ENCODE peak calls at places on chromosomes 3 and 15, in five cellular contexts. O is HS-27A, W is fibroblast of gingiva, T is occipital lobe, S is mesendoderm. P is an unnamed sample.

GRCh38 chr15:40053234-40054055 is 14.5 kb upstream of the SRP14 start:
- DNase-seq in O (no peak), W (no peak), T (no peak), S (no peak), P (no peak)

GRCh38 chr15:71364117-71364584 is 248.9 kb downstream of the THSD4 start:
- DNase-seq in O (no peak), W (no peak), T (no peak), S (no peak), P (no peak)

GRCh38 chr3:12753275-12754028 is 5.6 kb downstream of the TMEM40 start:
- DNase-seq in O (no peak), W (no peak), T (no peak), S (no peak), P (no peak)

GRCh38 chr3:66041116-66041515 is 2.4 kb upstream of the MAGI1 start:
- DNase-seq in O (no peak), W (peak; percentile 37), T (no peak), S (no peak), P (no peak)

GRCh38 chr3:184532940-184533732 is 28.4 kb upstream of the EPHB3 start:
- DNase-seq in O (no peak), W (no peak), T (no peak), S (no peak), P (peak; percentile 27)

GRCh38 chr3:79167651-79168416 is 600.0 kb downstream of the ROBO1 start:
- DNase-seq in O (peak; percentile 69), W (peak; percentile 88), T (no peak), S (peak; percentile 71), P (no peak)

GRCh38 chr3:56408761-56409196 is 59.5 kb downstream of the ERC2 start:
- DNase-seq in O (no peak), W (no peak), T (no peak), S (no peak), P (no peak)

GRCh38 chr3:63745757-63746156 is 73.3 kb upstream of the C3orf49 start:
- DNase-seq in O (no peak), W (no peak), T (no peak), S (no peak), P (no peak)

GRCh38 chr3:112390783-112391641 is 58.1 kb downstream of the CD200 start:
- DNase-seq in O (peak; percentile 95), W (peak; percentile 72), T (peak; percentile 5), S (peak; percentile 66), P (peak; percentile 91)

GRCh38 chr15:64623347-64624024 is 151.9 kb downstream of the RBPMS2 start:
- DNase-seq in O (no peak), W (peak; percentile 40), T (peak; percentile 24), S (no peak), P (no peak)

GRCh38 chr15:37528432-37528831 is 406.0 kb upstream of the TMCO5A start:
- DNase-seq in O (no peak), W (no peak), T (no peak), S (no peak), P (no peak)

GRCh38 chr3:24299236-24299635 is 195.4 kb downstream of the THRB start:
- DNase-seq in O (no peak), W (no peak), T (no peak), S (no peak), P (no peak)

GRCh38 chr15:71888797-71889196 is 78.4 kb downstream of the NR2E3 start:
- DNase-seq in O (no peak), W (no peak), T (no peak), S (no peak), P (no peak)

GRCh38 chr15:47541587-47541986 is 175.7 kb upstream of the SEMA6D start:
- DNase-seq in O (no peak), W (no peak), T (no peak), S (no peak), P (no peak)

GRCh38 chr15:89325039-89325803 is 9.4 kb downstream of the POLG start:
- DNase-seq in O (no peak), W (no peak), T (no peak), S (no peak), P (no peak)

GRCh38 chr3:126101521-126101982 is 17.6 kb upstream of the SLC41A3 start:
- DNase-seq in O (no peak), W (no peak), T (no peak), S (no peak), P (no peak)

GRCh38 chr3:39447637-39448483 is 19.6 kb upstream of the MOBP start:
- DNase-seq in O (peak; percentile 57), W (peak; percentile 79), T (peak; percentile 37), S (peak; percentile 92), P (peak; percentile 96)

GRCh38 chr15:57334257-57334656 is 42.0 kb upstream of the CGNL1 start:
- DNase-seq in O (no peak), W (no peak), T (no peak), S (peak; percentile 64), P (no peak)

GRCh38 chr15:35991386-35991785 is 445.4 kb upstream of the DPH6 start:
- DNase-seq in O (no peak), W (no peak), T (no peak), S (peak; percentile 6), P (no peak)

GRCh38 chr3:117722856-117723255 is 1013.3 kb downstream of the TUSC7 start:
- DNase-seq in O (no peak), W (no peak), T (no peak), S (no peak), P (peak; percentile 60)

GRCh38 chr3:150232992-150233451 is 175.1 kb upstream of the TSC22D2 start:
- DNase-seq in O (no peak), W (no peak), T (peak; percentile 29), S (no peak), P (peak; percentile 50)

GRCh38 chr15:68208641-68209240 is 3.6 kb upstream of the CALML4 start:
- DNase-seq in O (no peak), W (no peak), T (no peak), S (no peak), P (no peak)

GRCh38 chr3:62051506-62051905 is 321.8 kb downstream of the FEZF2 start:
- DNase-seq in O (no peak), W (peak; percentile 23), T (no peak), S (peak; percentile 56), P (no peak)

P was measured in Ammon's horn.